ENCODE peak calls at places on chromosome X, in nine cellular contexts. R, I, F, T, K, W, P, B and A are unnamed samples.
A peak's percentile ranks its signal among the peaks of the same experiment; 100 is the strongest.

GRCh38 chrX:44975666-44976263 is 102.8 kb downstream of the KDM6A start:
- DNase-seq in R (no peak), I (no peak), F (no peak), T (peak; percentile 53), K (no peak), W (no peak), P (peak; percentile 61), B (no peak), A (no peak)

GRCh38 chrX:152313529-152314302 is 137.4 kb downstream of the GABRA3 start:
- DNase-seq in R (no peak), I (no peak), F (no peak), T (no peak), K (peak; percentile 6), W (no peak), P (no peak), B (no peak), A (no peak)

GRCh38 chrX:54921427-54922021 is 900 bp downstream of the TRO start:
- DNase-seq in R (peak; percentile 66), I (peak; percentile 62), F (peak; percentile 31), T (peak; percentile 0), K (peak; percentile 50), W (peak; percentile 62), P (peak; percentile 15), B (peak; percentile 59), A (no peak)

GRCh38 chrX:3215249-3215648 is 131.2 kb downstream of the MXRA5 start:
- DNase-seq in R (no peak), I (no peak), F (no peak), T (no peak), K (no peak), W (no peak), P (no peak), B (no peak), A (no peak)

GRCh38 chrX:2401201-2401589 is 99.6 kb downstream of the DHRSX start:
- DNase-seq in R (no peak), I (no peak), F (no peak), T (peak; percentile 79), K (no peak), W (no peak), P (peak; percentile 88), B (no peak), A (no peak)

GRCh38 chrX:39874202-39874816 is 223.4 kb downstream of the BCOR start:
- DNase-seq in R (no peak), I (no peak), F (no peak), T (peak; percentile 79), K (no peak), W (no peak), P (peak; percentile 77), B (peak; percentile 10), A (no peak)

GRCh38 chrX:45774961-45775360 is 574.3 kb upstream of the DIPK2B start:
- DNase-seq in R (no peak), I (no peak), F (no peak), T (peak; percentile 89), K (peak; percentile 41), W (peak; percentile 26), P (peak; percentile 84), B (peak; percentile 79), A (no peak)

GRCh38 chrX:630922-631496 is 418 bp downstream of the SHOX start:
- DNase-seq in R (no peak), I (no peak), F (no peak), T (no peak), K (no peak), W (no peak), P (no peak), B (no peak), A (no peak)

GRCh38 chrX:146881521-146881920 is 67.0 kb upstream of the CXorf51A start:
- DNase-seq in R (no peak), I (no peak), F (no peak), T (no peak), K (no peak), W (no peak), P (no peak), B (no peak), A (no peak)

GRCh38 chrX:2320580-2321327 is 180.0 kb downstream of the DHRSX start:
- DNase-seq in R (peak; percentile 16), I (peak; percentile 89), F (peak; percentile 14), T (peak; percentile 81), K (no peak), W (peak; percentile 66), P (peak; percentile 86), B (no peak), A (peak; percentile 74)

GRCh38 chrX:9767375-9767774 is 1.7 kb upstream of the GPR143 start:
- DNase-seq in R (no peak), I (no peak), F (no peak), T (no peak), K (no peak), W (no peak), P (no peak), B (peak; percentile 43), A (no peak)

GRCh38 chrX:24266996-24267395 is 46.9 kb downstream of the SUPT20HL2 start:
- DNase-seq in R (no peak), I (no peak), F (no peak), T (peak; percentile 79), K (peak; percentile 33), W (no peak), P (peak; percentile 66), B (no peak), A (no peak)

GRCh38 chrX:138057883-138058282 is 492.0 kb downstream of the ZIC3 start:
- DNase-seq in R (no peak), I (no peak), F (no peak), T (no peak), K (no peak), W (no peak), P (no peak), B (no peak), A (no peak)

GRCh38 chrX:151596282-151596681 is 32.8 kb downstream of the PASD1 start:
- DNase-seq in R (no peak), I (no peak), F (no peak), T (no peak), K (no peak), W (no peak), P (no peak), B (no peak), A (no peak)

GRCh38 chrX:115388879-115389278 is 99.4 kb downstream of the LUZP4 start:
- DNase-seq in R (no peak), I (no peak), F (no peak), T (no peak), K (no peak), W (no peak), P (no peak), B (no peak), A (no peak)

GRCh38 chrX:153925387-153925738 is 701 bp downstream of the ARHGAP4 start:
- DNase-seq in R (no peak), I (no peak), F (no peak), T (no peak), K (no peak), W (no peak), P (no peak), B (no peak), A (no peak)

GRCh38 chrX:153922286-153922573 is 3.8 kb downstream of the ARHGAP4 start:
- DNase-seq in R (no peak), I (no peak), F (no peak), T (no peak), K (no peak), W (no peak), P (no peak), B (no peak), A (no peak)

GRCh38 chrX:153922932-153923857 is 2.9 kb downstream of the ARHGAP4 start:
- DNase-seq in R (no peak), I (peak; percentile 8), F (peak; percentile 57), T (no peak), K (no peak), W (peak; percentile 83), P (peak; percentile 37), B (peak; percentile 58), A (no peak)

GRCh38 chrX:153925739-153926593 is at the start of gene ARHGAP4:
- DNase-seq in R (no peak), I (no peak), F (no peak), T (no peak), K (no peak), W (no peak), P (no peak), B (no peak), A (no peak)

GRCh38 chrX:153924149-153924861 is 1.8 kb downstream of the ARHGAP4 start:
- DNase-seq in R (no peak), I (no peak), F (no peak), T (no peak), K (no peak), W (no peak), P (peak; percentile 38), B (peak; percentile 67), A (no peak)
- TF ChIP-seq CTCF in R (peak; percentile 37), I (no peak), F (peak; percentile 32), T (peak; percentile 20), K (peak; percentile 44), W (no peak), P (peak; percentile 28), B (peak; percentile 32), A (peak; percentile 45)

DNA sequence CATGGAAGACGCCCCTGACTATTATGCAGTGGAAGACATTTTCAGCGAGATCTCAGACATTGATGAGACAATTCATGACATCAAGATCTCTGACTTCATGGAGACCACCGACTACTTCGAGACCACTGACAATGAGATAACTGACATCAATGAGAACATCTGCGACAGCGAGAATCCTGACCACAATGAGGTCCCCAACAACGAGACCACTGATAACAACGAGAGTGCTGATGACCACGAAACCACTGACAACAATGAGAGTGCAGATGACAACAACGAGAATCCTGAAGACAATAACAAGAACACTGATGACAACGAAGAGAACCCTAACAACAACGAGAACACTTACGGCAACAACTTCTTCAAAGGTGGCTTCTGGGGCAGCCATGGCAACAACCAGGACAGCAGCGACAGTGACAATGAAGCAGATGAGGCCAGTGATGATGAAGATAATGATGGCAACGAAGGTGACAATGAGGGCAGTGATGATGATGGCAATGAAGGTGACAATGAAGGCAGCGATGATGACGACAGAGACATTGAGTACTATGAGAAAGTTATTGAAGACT is 3.6 kb downstream of the TSPYL2 start:
- DNase-seq in R (no peak), I (no peak), F (no peak), T (no peak), K (no peak), W (no peak), P (no peak), B (no peak), A (no peak)
- TF ChIP-seq CTCF in R (no peak), I (no peak), F (no peak), T (no peak), K (no peak), W (no peak), P (no peak), B (no peak), A (no peak)

GRCh38 chrX:153735274-153735673 is 10.6 kb downstream of the ABCD1 start:
- DNase-seq in R (no peak), I (no peak), F (no peak), T (peak; percentile 26), K (no peak), W (no peak), P (no peak), B (no peak), A (no peak)
- TF ChIP-seq CTCF in R (no peak), I (no peak), F (no peak), T (peak; percentile 9), K (peak; percentile 13), W (no peak), P (peak; percentile 18), B (no peak), A (no peak)

DNA sequence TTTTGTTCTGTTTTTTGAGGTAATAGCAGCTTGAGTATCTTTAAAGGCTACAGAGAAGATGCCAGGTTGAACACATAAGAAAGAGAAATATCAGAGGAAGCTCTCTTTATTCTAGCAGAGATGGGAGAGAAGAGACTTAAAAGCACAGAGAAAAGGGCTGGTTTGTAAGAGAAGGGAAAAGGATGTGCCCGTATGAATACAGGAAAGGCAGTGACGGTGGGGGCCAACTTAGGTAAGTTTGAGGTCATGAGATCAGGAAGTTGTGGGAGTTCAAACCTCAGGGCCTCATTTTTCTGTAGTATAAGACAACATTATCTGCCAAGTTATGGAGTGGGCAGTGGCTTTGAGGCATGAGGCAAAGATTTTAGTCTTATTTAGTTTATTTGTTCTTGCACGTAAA is 121.3 kb upstream of the S100G start:
- DNase-seq in R (no peak), I (no peak), F (no peak), T (no peak), K (no peak), W (no peak), P (no peak), B (no peak), A (no peak)
- TF ChIP-seq CTCF in R (no peak), I (no peak), F (no peak), T (no peak), K (no peak), W (no peak), P (no peak), B (no peak), A (no peak)